ENCODE peak calls at places on chromosomes 13 and 19, in six cellular contexts. One of them, this sample, is unnamed.

GRCh38 chr13:30978981-30979956 is 46.8 kb downstream of the TEX26 start:
- DNase-seq in Kasumi-1: peak
- DNase-seq in heart left ventricle: no peak
- DNase-seq in GM10248: peak
- DNase-seq in ELF-1: peak
- DNase-seq in T-helper 17 cell: peak
- DNase-seq in this sample: peak

GRCh38 chr19:22619371-22619770 is 14.8 kb upstream of the ZNF492 start:
- DNase-seq in Kasumi-1: no peak
- DNase-seq in heart left ventricle: peak
- DNase-seq in GM10248: no peak
- DNase-seq in ELF-1: no peak
- DNase-seq in T-helper 17 cell: no peak
- DNase-seq in this sample: no peak

GRCh38 chr13:54241719-54242118 is 1213.1 kb downstream of the OLFM4 start:
- DNase-seq in Kasumi-1: no peak
- DNase-seq in heart left ventricle: no peak
- DNase-seq in GM10248: no peak
- DNase-seq in ELF-1: no peak
- DNase-seq in T-helper 17 cell: no peak
- DNase-seq in this sample: no peak

GRCh38 chr19:18408053-18408476 is 10.6 kb upstream of the LRRC25 start:
- DNase-seq in Kasumi-1: peak
- DNase-seq in heart left ventricle: no peak
- DNase-seq in GM10248: peak
- DNase-seq in ELF-1: peak
- DNase-seq in T-helper 17 cell: no peak
- DNase-seq in this sample: no peak

GRCh38 chr13:113454936-113455335 is 1.6 kb upstream of the ADPRHL1 start:
- DNase-seq in Kasumi-1: no peak
- DNase-seq in heart left ventricle: no peak
- DNase-seq in GM10248: no peak
- DNase-seq in ELF-1: no peak
- DNase-seq in T-helper 17 cell: no peak
- DNase-seq in this sample: no peak

GRCh38 chr19:3285647-3286176 is 61.3 kb downstream of the CELF5 start:
- DNase-seq in Kasumi-1: no peak
- DNase-seq in heart left ventricle: no peak
- DNase-seq in GM10248: peak
- DNase-seq in ELF-1: peak
- DNase-seq in T-helper 17 cell: peak
- DNase-seq in this sample: peak

GRCh38 chr13:50635504-50635903 is 208.0 kb downstream of the DLEU7 start:
- DNase-seq in Kasumi-1: peak
- DNase-seq in heart left ventricle: no peak
- DNase-seq in GM10248: no peak
- DNase-seq in ELF-1: no peak
- DNase-seq in T-helper 17 cell: no peak
- DNase-seq in this sample: no peak

GRCh38 chr19:54010474-54010873 is 19.0 kb downstream of the CACNG6 start:
- DNase-seq in Kasumi-1: no peak
- DNase-seq in heart left ventricle: no peak
- DNase-seq in GM10248: no peak
- DNase-seq in ELF-1: no peak
- DNase-seq in T-helper 17 cell: no peak
- DNase-seq in this sample: no peak

GRCh38 chr19:6092329-6093286 is 17.7 kb downstream of the RFX2 start:
- DNase-seq in Kasumi-1: no peak
- DNase-seq in heart left ventricle: peak
- DNase-seq in GM10248: no peak
- DNase-seq in ELF-1: peak
- DNase-seq in T-helper 17 cell: no peak
- DNase-seq in this sample: no peak

GRCh38 chr13:44837250-44837649 is 152.0 kb downstream of the NUFIP1 start:
- DNase-seq in Kasumi-1: no peak
- DNase-seq in heart left ventricle: no peak
- DNase-seq in GM10248: no peak
- DNase-seq in ELF-1: no peak
- DNase-seq in T-helper 17 cell: no peak
- DNase-seq in this sample: no peak

GRCh38 chr13:113935523-113935922 is 38.4 kb downstream of the C13orf46 start:
- DNase-seq in Kasumi-1: no peak
- DNase-seq in heart left ventricle: no peak
- DNase-seq in GM10248: no peak
- DNase-seq in ELF-1: no peak
- DNase-seq in T-helper 17 cell: no peak
- DNase-seq in this sample: no peak